ENCODE peak calls at places on chromosomes 1 and 21, in eight cellular contexts. One of them, this sample, is unnamed.

GRCh38 chr1:25610822-25611630 is 5.6 kb upstream of the MAN1C1 start:
- DNase-seq in lower leg skin: peak; percentile 70
- DNase-seq in stimulated activated naive CD8-positive, alpha-beta T cell treated with anti-CD3 and anti-CD28 coated beads, Interleukin-15, amount 100 ng/mL, for 72 hours: peak; percentile 32
- DNase-seq in GM23338: no peak
- DNase-seq in fibroblast of the conjunctiva: no peak
- DNase-seq in spleen: no peak
- DNase-seq in immature natural killer cell: no peak
- DNase-seq in NCI-H524: no peak
- DNase-seq in this sample: no peak

GRCh38 chr1:197103295-197103694 is 36.2 kb upstream of the F13B start:
- DNase-seq in fibroblast of the conjunctiva: no peak
- DNase-seq in NCI-H524: no peak
- DNase-seq in stimulated activated naive CD8-positive, alpha-beta T cell treated with anti-CD3 and anti-CD28 coated beads, Interleukin-15, amount 100 ng/mL, for 72 hours: no peak
- DNase-seq in lower leg skin: no peak
- DNase-seq in spleen: no peak
- DNase-seq in GM23338: no peak
- DNase-seq in immature natural killer cell: no peak
- DNase-seq in this sample: no peak

GRCh38 chr1:170700842-170701305 is 36.9 kb downstream of the PRRX1 start:
- DNase-seq in stimulated activated naive CD8-positive, alpha-beta T cell treated with anti-CD3 and anti-CD28 coated beads, Interleukin-15, amount 100 ng/mL, for 72 hours: no peak
- DNase-seq in NCI-H524: no peak
- DNase-seq in immature natural killer cell: no peak
- DNase-seq in fibroblast of the conjunctiva: no peak
- DNase-seq in spleen: no peak
- DNase-seq in GM23338: no peak
- DNase-seq in lower leg skin: no peak
- DNase-seq in this sample: no peak

GRCh38 chr1:176949033-176949662 is 215.4 kb downstream of the ASTN1 start:
- DNase-seq in spleen: no peak
- DNase-seq in stimulated activated naive CD8-positive, alpha-beta T cell treated with anti-CD3 and anti-CD28 coated beads, Interleukin-15, amount 100 ng/mL, for 72 hours: peak; percentile 10
- DNase-seq in GM23338: peak; percentile 91
- DNase-seq in NCI-H524: peak; percentile 85
- DNase-seq in fibroblast of the conjunctiva: peak; percentile 1
- DNase-seq in immature natural killer cell: no peak
- DNase-seq in lower leg skin: no peak
- DNase-seq in this sample: no peak

GRCh38 chr1:12697406-12697805 is 18.5 kb upstream of the AADACL3 start:
- DNase-seq in immature natural killer cell: no peak
- DNase-seq in stimulated activated naive CD8-positive, alpha-beta T cell treated with anti-CD3 and anti-CD28 coated beads, Interleukin-15, amount 100 ng/mL, for 72 hours: no peak
- DNase-seq in GM23338: no peak
- DNase-seq in lower leg skin: no peak
- DNase-seq in fibroblast of the conjunctiva: no peak
- DNase-seq in NCI-H524: no peak
- DNase-seq in spleen: no peak
- DNase-seq in this sample: no peak

GRCh38 chr1:210294991-210295773 is 33.5 kb upstream of the HHAT start:
- DNase-seq in lower leg skin: peak; percentile 92
- DNase-seq in fibroblast of the conjunctiva: peak; percentile 50
- DNase-seq in GM23338: peak; percentile 57
- DNase-seq in immature natural killer cell: no peak
- DNase-seq in stimulated activated naive CD8-positive, alpha-beta T cell treated with anti-CD3 and anti-CD28 coated beads, Interleukin-15, amount 100 ng/mL, for 72 hours: no peak
- DNase-seq in spleen: no peak
- DNase-seq in NCI-H524: peak; percentile 61
- DNase-seq in this sample: no peak

GRCh38 chr1:225881081-225882007 is 836 bp downstream of the TMEM63A start:
- DNase-seq in NCI-H524: no peak
- DNase-seq in spleen: peak; percentile 90
- DNase-seq in stimulated activated naive CD8-positive, alpha-beta T cell treated with anti-CD3 and anti-CD28 coated beads, Interleukin-15, amount 100 ng/mL, for 72 hours: peak; percentile 43
- DNase-seq in immature natural killer cell: peak; percentile 39
- DNase-seq in fibroblast of the conjunctiva: no peak
- DNase-seq in GM23338: peak; percentile 58
- DNase-seq in lower leg skin: peak; percentile 89
- DNase-seq in this sample: no peak

GRCh38 chr1:38327559-38327973 is 281.0 kb upstream of the POU3F1 start:
- DNase-seq in spleen: no peak
- DNase-seq in NCI-H524: no peak
- DNase-seq in GM23338: no peak
- DNase-seq in immature natural killer cell: no peak
- DNase-seq in lower leg skin: no peak
- DNase-seq in fibroblast of the conjunctiva: no peak
- DNase-seq in stimulated activated naive CD8-positive, alpha-beta T cell treated with anti-CD3 and anti-CD28 coated beads, Interleukin-15, amount 100 ng/mL, for 72 hours: no peak
- DNase-seq in this sample: no peak

GRCh38 chr1:38142606-38143005 is 96.0 kb upstream of the POU3F1 start:
- DNase-seq in stimulated activated naive CD8-positive, alpha-beta T cell treated with anti-CD3 and anti-CD28 coated beads, Interleukin-15, amount 100 ng/mL, for 72 hours: no peak
- DNase-seq in NCI-H524: no peak
- DNase-seq in spleen: no peak
- DNase-seq in immature natural killer cell: no peak
- DNase-seq in GM23338: no peak
- DNase-seq in lower leg skin: no peak
- DNase-seq in fibroblast of the conjunctiva: no peak
- DNase-seq in this sample: no peak

GRCh38 chr1:163230827-163231226 is 28.1 kb upstream of the RGS5 start:
- DNase-seq in lower leg skin: no peak
- DNase-seq in GM23338: no peak
- DNase-seq in fibroblast of the conjunctiva: no peak
- DNase-seq in spleen: no peak
- DNase-seq in stimulated activated naive CD8-positive, alpha-beta T cell treated with anti-CD3 and anti-CD28 coated beads, Interleukin-15, amount 100 ng/mL, for 72 hours: no peak
- DNase-seq in immature natural killer cell: no peak
- DNase-seq in NCI-H524: no peak
- DNase-seq in this sample: no peak

GRCh38 chr1:243549791-243550190 is 293.9 kb downstream of the SDCCAG8 start:
- DNase-seq in fibroblast of the conjunctiva: no peak
- DNase-seq in immature natural killer cell: no peak
- DNase-seq in spleen: no peak
- DNase-seq in stimulated activated naive CD8-positive, alpha-beta T cell treated with anti-CD3 and anti-CD28 coated beads, Interleukin-15, amount 100 ng/mL, for 72 hours: no peak
- DNase-seq in NCI-H524: no peak
- DNase-seq in GM23338: no peak
- DNase-seq in lower leg skin: no peak
- DNase-seq in this sample: no peak

GRCh38 chr1:181179980-181180964 is 91.8 kb downstream of the IER5 start:
- DNase-seq in fibroblast of the conjunctiva: peak; percentile 62
- DNase-seq in GM23338: peak; percentile 83
- DNase-seq in NCI-H524: peak; percentile 87
- DNase-seq in lower leg skin: peak; percentile 82
- DNase-seq in spleen: no peak
- DNase-seq in stimulated activated naive CD8-positive, alpha-beta T cell treated with anti-CD3 and anti-CD28 coated beads, Interleukin-15, amount 100 ng/mL, for 72 hours: peak; percentile 40
- DNase-seq in immature natural killer cell: no peak
- DNase-seq in this sample: no peak

GRCh38 chr1:26728645-26729044 is 32.8 kb downstream of the ARID1A start:
- DNase-seq in stimulated activated naive CD8-positive, alpha-beta T cell treated with anti-CD3 and anti-CD28 coated beads, Interleukin-15, amount 100 ng/mL, for 72 hours: no peak
- DNase-seq in GM23338: no peak
- DNase-seq in spleen: no peak
- DNase-seq in lower leg skin: no peak
- DNase-seq in fibroblast of the conjunctiva: no peak
- DNase-seq in NCI-H524: no peak
- DNase-seq in immature natural killer cell: no peak
- DNase-seq in this sample: no peak

GRCh38 chr21:43207043-43207315 is 38.2 kb downstream of the CRYAA start:
- DNase-seq in immature natural killer cell: no peak
- DNase-seq in lower leg skin: no peak
- DNase-seq in stimulated activated naive CD8-positive, alpha-beta T cell treated with anti-CD3 and anti-CD28 coated beads, Interleukin-15, amount 100 ng/mL, for 72 hours: no peak
- DNase-seq in fibroblast of the conjunctiva: no peak
- DNase-seq in spleen: peak; percentile 55
- DNase-seq in NCI-H524: no peak
- DNase-seq in GM23338: no peak
- DNase-seq in this sample: no peak

GRCh38 chr21:46048926-46049889 is 48.7 kb upstream of the COL6A2 start:
- DNase-seq in lower leg skin: peak; percentile 97
- DNase-seq in NCI-H524: peak; percentile 71
- DNase-seq in immature natural killer cell: no peak
- DNase-seq in GM23338: peak; percentile 46
- DNase-seq in stimulated activated naive CD8-positive, alpha-beta T cell treated with anti-CD3 and anti-CD28 coated beads, Interleukin-15, amount 100 ng/mL, for 72 hours: no peak
- DNase-seq in fibroblast of the conjunctiva: peak; percentile 97
- DNase-seq in spleen: no peak
- DNase-seq in this sample: peak; percentile 44

GRCh38 chr21:36069713-36070573 is at the start of gene CBR1:
- DNase-seq in stimulated activated naive CD8-positive, alpha-beta T cell treated with anti-CD3 and anti-CD28 coated beads, Interleukin-15, amount 100 ng/mL, for 72 hours: peak; percentile 91
- DNase-seq in fibroblast of the conjunctiva: peak; percentile 92
- DNase-seq in immature natural killer cell: peak; percentile 90
- DNase-seq in spleen: peak; percentile 97
- DNase-seq in GM23338: peak; percentile 90
- DNase-seq in NCI-H524: peak; percentile 92
- DNase-seq in lower leg skin: peak; percentile 97
- DNase-seq in this sample: peak; percentile 79

GRCh38 chr1:167797005-167797404 is 75.2 kb downstream of the MPZL1 start:
- DNase-seq in NCI-H524: peak; percentile 4
- DNase-seq in immature natural killer cell: no peak
- DNase-seq in stimulated activated naive CD8-positive, alpha-beta T cell treated with anti-CD3 and anti-CD28 coated beads, Interleukin-15, amount 100 ng/mL, for 72 hours: no peak
- DNase-seq in fibroblast of the conjunctiva: peak; percentile 98
- DNase-seq in GM23338: peak; percentile 84
- DNase-seq in lower leg skin: peak; percentile 90
- DNase-seq in spleen: no peak
- DNase-seq in this sample: peak; percentile 49

GRCh38 chr1:84298336-84298687 is 3.2 kb upstream of the SAMD13 start:
- DNase-seq in immature natural killer cell: peak; percentile 49
- DNase-seq in lower leg skin: peak; percentile 90
- DNase-seq in spleen: peak; percentile 92
- DNase-seq in fibroblast of the conjunctiva: no peak
- DNase-seq in stimulated activated naive CD8-positive, alpha-beta T cell treated with anti-CD3 and anti-CD28 coated beads, Interleukin-15, amount 100 ng/mL, for 72 hours: peak; percentile 50
- DNase-seq in NCI-H524: peak; percentile 52
- DNase-seq in GM23338: peak; percentile 49
- DNase-seq in this sample: no peak

GRCh38 chr21:14949603-14950002 is 115.2 kb downstream of the NRIP1 start:
- DNase-seq in spleen: no peak
- DNase-seq in GM23338: no peak
- DNase-seq in NCI-H524: no peak
- DNase-seq in lower leg skin: no peak
- DNase-seq in immature natural killer cell: no peak
- DNase-seq in stimulated activated naive CD8-positive, alpha-beta T cell treated with anti-CD3 and anti-CD28 coated beads, Interleukin-15, amount 100 ng/mL, for 72 hours: no peak
- DNase-seq in fibroblast of the conjunctiva: no peak
- DNase-seq in this sample: no peak

GRCh38 chr1:209768354-209768774 is 12.5 kb downstream of the TRAF3IP3 start:
- DNase-seq in immature natural killer cell: peak; percentile 80
- DNase-seq in fibroblast of the conjunctiva: no peak
- DNase-seq in NCI-H524: no peak
- DNase-seq in spleen: peak; percentile 92
- DNase-seq in lower leg skin: no peak
- DNase-seq in stimulated activated naive CD8-positive, alpha-beta T cell treated with anti-CD3 and anti-CD28 coated beads, Interleukin-15, amount 100 ng/mL, for 72 hours: peak; percentile 95
- DNase-seq in GM23338: no peak
- DNase-seq in this sample: no peak

GRCh38 chr1:217718873-217719272 is 87.7 kb downstream of the SPATA17 start:
- DNase-seq in GM23338: no peak
- DNase-seq in fibroblast of the conjunctiva: no peak
- DNase-seq in NCI-H524: no peak
- DNase-seq in immature natural killer cell: no peak
- DNase-seq in spleen: no peak
- DNase-seq in lower leg skin: no peak
- DNase-seq in stimulated activated naive CD8-positive, alpha-beta T cell treated with anti-CD3 and anti-CD28 coated beads, Interleukin-15, amount 100 ng/mL, for 72 hours: no peak
- DNase-seq in this sample: no peak

GRCh38 chr1:81453971-81454370 is 346.8 kb upstream of the ADGRL2 start:
- DNase-seq in lower leg skin: no peak
- DNase-seq in GM23338: no peak
- DNase-seq in NCI-H524: no peak
- DNase-seq in spleen: no peak
- DNase-seq in immature natural killer cell: no peak
- DNase-seq in stimulated activated naive CD8-positive, alpha-beta T cell treated with anti-CD3 and anti-CD28 coated beads, Interleukin-15, amount 100 ng/mL, for 72 hours: no peak
- DNase-seq in fibroblast of the conjunctiva: no peak
- DNase-seq in this sample: no peak

GRCh38 chr1:74505133-74505532 is 7.3 kb downstream of the LRRC53 start:
- DNase-seq in lower leg skin: no peak
- DNase-seq in immature natural killer cell: no peak
- DNase-seq in GM23338: peak; percentile 68
- DNase-seq in NCI-H524: peak; percentile 47
- DNase-seq in stimulated activated naive CD8-positive, alpha-beta T cell treated with anti-CD3 and anti-CD28 coated beads, Interleukin-15, amount 100 ng/mL, for 72 hours: no peak
- DNase-seq in fibroblast of the conjunctiva: no peak
- DNase-seq in spleen: no peak
- DNase-seq in this sample: no peak

GRCh38 chr1:66998972-66999371 is 55.0 kb downstream of the SLC35D1 start:
- DNase-seq in GM23338: no peak
- DNase-seq in stimulated activated naive CD8-positive, alpha-beta T cell treated with anti-CD3 and anti-CD28 coated beads, Interleukin-15, amount 100 ng/mL, for 72 hours: no peak
- DNase-seq in lower leg skin: no peak
- DNase-seq in fibroblast of the conjunctiva: no peak
- DNase-seq in immature natural killer cell: no peak
- DNase-seq in NCI-H524: no peak
- DNase-seq in spleen: no peak
- DNase-seq in this sample: no peak

GRCh38 chr1:244210884-244211558 is 159.9 kb downstream of the ZBTB18 start:
- DNase-seq in fibroblast of the conjunctiva: no peak
- DNase-seq in NCI-H524: peak; percentile 6
- DNase-seq in immature natural killer cell: no peak
- DNase-seq in GM23338: peak; percentile 89
- DNase-seq in lower leg skin: no peak
- DNase-seq in spleen: no peak
- DNase-seq in stimulated activated naive CD8-positive, alpha-beta T cell treated with anti-CD3 and anti-CD28 coated beads, Interleukin-15, amount 100 ng/mL, for 72 hours: no peak
- DNase-seq in this sample: no peak

GRCh38 chr1:50474859-50475809 is 51.9 kb upstream of the DMRTA2 start:
- DNase-seq in stimulated activated naive CD8-positive, alpha-beta T cell treated with anti-CD3 and anti-CD28 coated beads, Interleukin-15, amount 100 ng/mL, for 72 hours: no peak
- DNase-seq in GM23338: peak; percentile 86
- DNase-seq in immature natural killer cell: no peak
- DNase-seq in fibroblast of the conjunctiva: no peak
- DNase-seq in spleen: no peak
- DNase-seq in lower leg skin: no peak
- DNase-seq in NCI-H524: no peak
- DNase-seq in this sample: no peak

GRCh38 chr1:226568077-226568831 is 19.7 kb downstream of the STUM start:
- DNase-seq in NCI-H524: peak; percentile 8
- DNase-seq in immature natural killer cell: no peak
- DNase-seq in lower leg skin: no peak
- DNase-seq in GM23338: peak; percentile 65
- DNase-seq in spleen: peak; percentile 55
- DNase-seq in stimulated activated naive CD8-positive, alpha-beta T cell treated with anti-CD3 and anti-CD28 coated beads, Interleukin-15, amount 100 ng/mL, for 72 hours: no peak
- DNase-seq in fibroblast of the conjunctiva: no peak
- DNase-seq in this sample: no peak

This sample was measured in omental fat pad.